ENCODE peak calls at places on chromosomes 2 and 18, in eight cellular contexts. One of them, this sample, is unnamed.

GRCh38 chr18:36809590-36810381 is 19.0 kb downstream of the TPGS2 start:
- DNase-seq in CD4-positive, alpha-beta T cell: peak
- DNase-seq in HCEC 1CT: peak
- DNase-seq in stimulated activated CD4-positive, alpha-beta T cell treated with anti-CD3 and anti-CD28 coated beads, Interleukin-1b, Interleukin-23, amount 100 ng/mL, for 1 hour: no peak
- DNase-seq in fibroblast of lung: peak
- DNase-seq in HFFc6: peak
- DNase-seq in HFF-Myc: no peak
- DNase-seq in activated naive CD4-positive, alpha-beta T cell: no peak
- DNase-seq in this sample: peak

GRCh38 chr2:122705751-122706150 is 950.3 kb downstream of the TSN start:
- DNase-seq in CD4-positive, alpha-beta T cell: no peak
- DNase-seq in activated naive CD4-positive, alpha-beta T cell: no peak
- DNase-seq in HCEC 1CT: no peak
- DNase-seq in stimulated activated CD4-positive, alpha-beta T cell treated with anti-CD3 and anti-CD28 coated beads, Interleukin-1b, Interleukin-23, amount 100 ng/mL, for 1 hour: no peak
- DNase-seq in HFFc6: no peak
- DNase-seq in fibroblast of lung: no peak
- DNase-seq in HFF-Myc: no peak
- DNase-seq in this sample: no peak

GRCh38 chr2:234556848-234557573 is 60.1 kb upstream of the ARL4C start:
- DNase-seq in HFFc6: peak
- DNase-seq in HCEC 1CT: peak
- DNase-seq in fibroblast of lung: no peak
- DNase-seq in CD4-positive, alpha-beta T cell: no peak
- DNase-seq in stimulated activated CD4-positive, alpha-beta T cell treated with anti-CD3 and anti-CD28 coated beads, Interleukin-1b, Interleukin-23, amount 100 ng/mL, for 1 hour: no peak
- DNase-seq in activated naive CD4-positive, alpha-beta T cell: no peak
- DNase-seq in HFF-Myc: no peak
- DNase-seq in this sample: no peak

GRCh38 chr2:226117506-226118065 is 682.0 kb downstream of the IRS1 start:
- DNase-seq in CD4-positive, alpha-beta T cell: no peak
- DNase-seq in fibroblast of lung: peak
- DNase-seq in activated naive CD4-positive, alpha-beta T cell: no peak
- DNase-seq in HCEC 1CT: peak
- DNase-seq in HFFc6: peak
- DNase-seq in stimulated activated CD4-positive, alpha-beta T cell treated with anti-CD3 and anti-CD28 coated beads, Interleukin-1b, Interleukin-23, amount 100 ng/mL, for 1 hour: no peak
- DNase-seq in HFF-Myc: no peak
- DNase-seq in this sample: no peak

GRCh38 chr18:46623541-46623940 is 33.5 kb downstream of the LOXHD1 start:
- DNase-seq in CD4-positive, alpha-beta T cell: peak
- DNase-seq in stimulated activated CD4-positive, alpha-beta T cell treated with anti-CD3 and anti-CD28 coated beads, Interleukin-1b, Interleukin-23, amount 100 ng/mL, for 1 hour: no peak
- DNase-seq in activated naive CD4-positive, alpha-beta T cell: peak
- DNase-seq in fibroblast of lung: no peak
- DNase-seq in HFF-Myc: no peak
- DNase-seq in HFFc6: no peak
- DNase-seq in HCEC 1CT: no peak
- DNase-seq in this sample: peak

GRCh38 chr2:61770298-61770697 is 83.6 kb downstream of the FAM161A start:
- DNase-seq in stimulated activated CD4-positive, alpha-beta T cell treated with anti-CD3 and anti-CD28 coated beads, Interleukin-1b, Interleukin-23, amount 100 ng/mL, for 1 hour: no peak
- DNase-seq in HFFc6: no peak
- DNase-seq in HCEC 1CT: no peak
- DNase-seq in HFF-Myc: no peak
- DNase-seq in activated naive CD4-positive, alpha-beta T cell: no peak
- DNase-seq in CD4-positive, alpha-beta T cell: no peak
- DNase-seq in fibroblast of lung: no peak
- DNase-seq in this sample: no peak

GRCh38 chr2:134470561-134471168 is 216.8 kb downstream of the MGAT5 start:
- DNase-seq in stimulated activated CD4-positive, alpha-beta T cell treated with anti-CD3 and anti-CD28 coated beads, Interleukin-1b, Interleukin-23, amount 100 ng/mL, for 1 hour: no peak
- DNase-seq in HFF-Myc: no peak
- DNase-seq in HFFc6: no peak
- DNase-seq in HCEC 1CT: no peak
- DNase-seq in fibroblast of lung: no peak
- DNase-seq in activated naive CD4-positive, alpha-beta T cell: no peak
- DNase-seq in CD4-positive, alpha-beta T cell: no peak
- DNase-seq in this sample: no peak

GRCh38 chr2:208064220-208064951 is 39.1 kb upstream of the PLEKHM3 start:
- DNase-seq in activated naive CD4-positive, alpha-beta T cell: no peak
- DNase-seq in CD4-positive, alpha-beta T cell: no peak
- DNase-seq in HFFc6: peak
- DNase-seq in fibroblast of lung: peak
- DNase-seq in stimulated activated CD4-positive, alpha-beta T cell treated with anti-CD3 and anti-CD28 coated beads, Interleukin-1b, Interleukin-23, amount 100 ng/mL, for 1 hour: no peak
- DNase-seq in HFF-Myc: peak
- DNase-seq in HCEC 1CT: peak
- DNase-seq in this sample: no peak

GRCh38 chr2:236164201-236164982 is 3.8 kb downstream of the GBX2 start:
- DNase-seq in stimulated activated CD4-positive, alpha-beta T cell treated with anti-CD3 and anti-CD28 coated beads, Interleukin-1b, Interleukin-23, amount 100 ng/mL, for 1 hour: no peak
- DNase-seq in HFFc6: no peak
- DNase-seq in activated naive CD4-positive, alpha-beta T cell: no peak
- DNase-seq in HFF-Myc: no peak
- DNase-seq in HCEC 1CT: no peak
- DNase-seq in fibroblast of lung: no peak
- DNase-seq in CD4-positive, alpha-beta T cell: no peak
- DNase-seq in this sample: no peak

GRCh38 chr2:46967990-46968647 is 52.5 kb upstream of the MCFD2 start:
- DNase-seq in HFF-Myc: no peak
- DNase-seq in HFFc6: peak
- DNase-seq in fibroblast of lung: peak
- DNase-seq in stimulated activated CD4-positive, alpha-beta T cell treated with anti-CD3 and anti-CD28 coated beads, Interleukin-1b, Interleukin-23, amount 100 ng/mL, for 1 hour: no peak
- DNase-seq in HCEC 1CT: peak
- DNase-seq in CD4-positive, alpha-beta T cell: no peak
- DNase-seq in activated naive CD4-positive, alpha-beta T cell: no peak
- DNase-seq in this sample: no peak

GRCh38 chr2:227703961-227704360 is 13.9 kb downstream of the SLC19A3 start:
- DNase-seq in stimulated activated CD4-positive, alpha-beta T cell treated with anti-CD3 and anti-CD28 coated beads, Interleukin-1b, Interleukin-23, amount 100 ng/mL, for 1 hour: no peak
- DNase-seq in fibroblast of lung: peak
- DNase-seq in CD4-positive, alpha-beta T cell: no peak
- DNase-seq in HFF-Myc: peak
- DNase-seq in HFFc6: peak
- DNase-seq in HCEC 1CT: peak
- DNase-seq in activated naive CD4-positive, alpha-beta T cell: no peak
- DNase-seq in this sample: no peak